ENCODE peak calls at places on chromosome 12, in six cellular contexts. One of them, this sample, is unnamed. For H3K4me1, the result is how much of the 10 kb centered on the place peaks cover.

GRCh38 chr12:97561321-97562230 is 99.0 kb downstream of the RMST start:
- DNase-seq in A549: no peak
- DNase-seq in astrocyte: no peak
- DNase-seq in body of pancreas: no peak
- DNase-seq in psoas muscle: no peak
- DNase-seq in upper lobe of right lung: no peak
- DNase-seq in this sample: no peak

GRCh38 chr12:107598906-107599305 is 86.7 kb upstream of the PWP1 start:
- DNase-seq in A549: no peak
- DNase-seq in astrocyte: no peak
- DNase-seq in body of pancreas: no peak
- DNase-seq in psoas muscle: no peak
- DNase-seq in upper lobe of right lung: no peak
- DNase-seq in this sample: no peak

GRCh38 chr12:7107181-7108041 is 1.6 kb downstream of the C1RL start:
- DNase-seq in A549: no peak
- DNase-seq in astrocyte: no peak
- DNase-seq in body of pancreas: no peak
- DNase-seq in psoas muscle: no peak
- DNase-seq in upper lobe of right lung: peak
- DNase-seq in this sample: peak

GRCh38 chr12:46027172-46027571 is 36.8 kb upstream of the SCAF11 start:
- DNase-seq in A549: no peak
- DNase-seq in astrocyte: no peak
- DNase-seq in body of pancreas: no peak
- DNase-seq in psoas muscle: no peak
- DNase-seq in upper lobe of right lung: no peak
- DNase-seq in this sample: no peak

GRCh38 chr12:94760786-94761185 is 110.4 kb upstream of the TMCC3 start:
- DNase-seq in A549: no peak
- DNase-seq in astrocyte: peak
- DNase-seq in body of pancreas: no peak
- DNase-seq in psoas muscle: no peak
- DNase-seq in upper lobe of right lung: no peak
- DNase-seq in this sample: no peak

GRCh38 chr12:132653567-132654290 is 33.4 kb downstream of the POLE start:
- DNase-seq in A549: no peak
- DNase-seq in astrocyte: peak
- DNase-seq in body of pancreas: no peak
- DNase-seq in psoas muscle: no peak
- DNase-seq in upper lobe of right lung: no peak
- DNase-seq in this sample: no peak

GRCh38 chr12:17344649-17345048 is 738.7 kb upstream of the LMO3 start:
- DNase-seq in A549: no peak
- DNase-seq in astrocyte: no peak
- DNase-seq in body of pancreas: no peak
- DNase-seq in psoas muscle: no peak
- DNase-seq in upper lobe of right lung: no peak
- DNase-seq in this sample: no peak

GRCh38 chr12:128820723-128821432 is 2.9 kb downstream of the SLC15A4 start:
- DNase-seq in A549: no peak
- DNase-seq in astrocyte: no peak
- DNase-seq in body of pancreas: peak
- DNase-seq in psoas muscle: peak
- DNase-seq in upper lobe of right lung: no peak
- DNase-seq in this sample: no peak

GRCh38 chr12:131357152-131357747 is 353.6 kb upstream of the SFSWAP start:
- DNase-seq in A549: no peak
- DNase-seq in astrocyte: no peak
- DNase-seq in body of pancreas: no peak
- DNase-seq in psoas muscle: no peak
- DNase-seq in upper lobe of right lung: no peak
- DNase-seq in this sample: no peak

GRCh38 chr12:55700255-55701018 is 7.3 kb downstream of the ITGA7 start:
- DNase-seq in A549: no peak
- DNase-seq in astrocyte: no peak
- DNase-seq in body of pancreas: no peak
- DNase-seq in psoas muscle: peak
- DNase-seq in upper lobe of right lung: peak
- DNase-seq in this sample: peak

GRCh38 chr12:28708918-28709371 is 440.1 kb upstream of the FAR2 start:
- DNase-seq in A549: no peak
- DNase-seq in astrocyte: peak
- DNase-seq in body of pancreas: no peak
- DNase-seq in psoas muscle: no peak
- DNase-seq in upper lobe of right lung: no peak
- DNase-seq in this sample: no peak

GRCh38 chr12:1660304-1661187 is 30.3 kb upstream of the ADIPOR2 start:
- DNase-seq in A549: no peak
- DNase-seq in astrocyte: no peak
- DNase-seq in body of pancreas: peak
- DNase-seq in psoas muscle: peak
- DNase-seq in upper lobe of right lung: peak
- DNase-seq in this sample: peak

DNA sequence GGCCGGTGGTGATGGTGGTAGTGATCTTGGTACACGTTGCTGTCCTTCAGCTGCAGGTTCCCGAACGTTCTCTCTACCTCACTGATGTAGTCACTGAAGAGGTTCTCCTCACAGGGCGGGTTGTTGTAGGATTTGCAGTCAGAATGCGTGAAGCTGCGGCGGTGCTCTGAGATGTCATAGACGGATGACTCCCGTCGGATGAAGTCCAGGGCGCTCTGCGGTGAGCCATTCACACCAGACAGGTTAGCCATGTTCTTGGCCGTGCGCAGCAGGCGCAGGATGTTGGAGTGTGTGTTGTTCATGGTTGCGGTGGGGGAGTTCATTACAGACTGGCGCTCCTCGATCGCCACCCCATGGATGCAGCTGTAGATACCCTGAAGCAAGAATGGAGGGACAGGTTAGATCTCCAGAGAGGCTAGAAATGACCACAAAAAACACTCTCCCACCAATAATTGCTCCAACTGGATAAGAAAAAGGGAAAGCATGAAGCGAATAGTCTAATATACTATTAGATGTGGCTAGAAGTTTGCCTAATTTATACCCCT is 367.8 kb downstream of the EMP1 start:
- DNase-seq in A549: no peak
- DNase-seq in astrocyte: no peak
- DNase-seq in body of pancreas: no peak
- DNase-seq in psoas muscle: no peak
- DNase-seq in upper lobe of right lung: no peak
- DNase-seq in this sample: no peak
- TF ChIP-seq CTCF in A549: no peak
- TF ChIP-seq CTCF in astrocyte: no peak
- TF ChIP-seq CTCF in body of pancreas: no peak
- TF ChIP-seq CTCF in psoas muscle: no peak
- TF ChIP-seq CTCF in upper lobe of right lung: no peak
- TF ChIP-seq CTCF in this sample: no peak

GRCh38 chr12:80058586-80058985 is 40.8 kb upstream of the OTOGL start:
- DNase-seq in A549: no peak
- DNase-seq in astrocyte: no peak
- DNase-seq in body of pancreas: no peak
- DNase-seq in psoas muscle: no peak
- DNase-seq in upper lobe of right lung: no peak
- DNase-seq in this sample: no peak
- H3K27ac ChIP-seq in A549: no peak
- H3K27ac ChIP-seq in astrocyte: no peak
- H3K27ac ChIP-seq in body of pancreas: no peak
- H3K27ac ChIP-seq in psoas muscle: no peak
- H3K27ac ChIP-seq in upper lobe of right lung: no peak
- H3K27ac ChIP-seq in this sample: no peak

GRCh38 chr12:76081909-76082308 is 2.6 kb downstream of the NAP1L1 start:
- DNase-seq in A549: no peak
- DNase-seq in astrocyte: no peak
- DNase-seq in body of pancreas: no peak
- DNase-seq in psoas muscle: no peak
- DNase-seq in upper lobe of right lung: no peak
- DNase-seq in this sample: no peak
- H3K4me1 ChIP-seq in A549: under half
- H3K4me1 ChIP-seq in astrocyte: under half
- H3K4me1 ChIP-seq in body of pancreas: under half
- H3K4me1 ChIP-seq in psoas muscle: under half
- H3K4me1 ChIP-seq in upper lobe of right lung: under half
- H3K4me1 ChIP-seq in this sample: under half

GRCh38 chr12:120767071-120768024 is 41.7 kb downstream of the ACADS start:
- DNase-seq in A549: no peak
- DNase-seq in astrocyte: no peak
- DNase-seq in body of pancreas: no peak
- DNase-seq in psoas muscle: no peak
- DNase-seq in upper lobe of right lung: no peak
- DNase-seq in this sample: no peak
- TF ChIP-seq CTCF in A549: no peak
- TF ChIP-seq CTCF in astrocyte: no peak
- TF ChIP-seq CTCF in body of pancreas: no peak
- TF ChIP-seq CTCF in psoas muscle: no peak
- TF ChIP-seq CTCF in upper lobe of right lung: no peak
- TF ChIP-seq CTCF in this sample: no peak

DNA sequence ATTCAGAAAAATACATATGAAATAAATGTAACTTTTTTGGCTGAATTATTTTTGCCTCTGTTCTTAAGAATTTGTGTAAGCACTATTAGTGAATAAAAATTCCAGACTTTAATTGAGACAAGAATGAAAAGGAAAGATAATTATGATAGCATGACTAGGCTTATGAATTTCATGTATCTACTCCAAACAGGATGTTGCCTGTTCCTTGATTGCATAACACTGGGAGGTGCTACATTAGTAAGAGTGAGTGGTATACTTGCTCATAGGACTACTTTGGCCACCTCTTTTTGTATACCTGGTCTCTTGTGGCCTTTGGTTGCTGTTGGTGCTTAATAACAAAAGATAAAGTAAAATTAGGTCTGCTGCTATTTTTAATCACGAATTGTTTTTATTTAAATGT is 112.8 kb downstream of the NAV3 start:
- DNase-seq in A549: peak
- DNase-seq in astrocyte: peak
- DNase-seq in body of pancreas: no peak
- DNase-seq in psoas muscle: no peak
- DNase-seq in upper lobe of right lung: no peak
- DNase-seq in this sample: peak
- H3K27ac ChIP-seq in A549: no peak
- H3K27ac ChIP-seq in astrocyte: no peak
- H3K27ac ChIP-seq in body of pancreas: no peak
- H3K27ac ChIP-seq in psoas muscle: no peak
- H3K27ac ChIP-seq in upper lobe of right lung: no peak
- H3K27ac ChIP-seq in this sample: peak

DNA sequence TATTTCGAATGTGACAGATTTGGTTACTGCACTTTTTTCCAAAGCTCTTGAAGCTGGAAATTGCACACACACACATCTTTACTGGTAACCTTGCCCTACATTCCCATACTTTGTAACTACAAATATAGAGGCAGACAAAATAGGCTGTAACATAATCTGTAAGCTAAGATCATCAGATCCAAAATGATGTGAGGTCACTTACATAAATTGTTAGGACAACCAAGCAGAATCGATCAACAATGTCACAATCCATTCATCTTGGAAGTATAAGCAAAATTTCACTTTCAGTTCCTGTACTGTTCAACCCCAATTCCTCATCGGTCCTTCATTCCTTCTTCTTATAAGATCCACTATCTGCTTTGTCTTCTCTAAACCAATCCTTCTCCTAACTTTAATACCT is 72.6 kb downstream of the EPS8 start:
- DNase-seq in A549: no peak
- DNase-seq in astrocyte: no peak
- DNase-seq in body of pancreas: no peak
- DNase-seq in psoas muscle: no peak
- DNase-seq in upper lobe of right lung: no peak
- DNase-seq in this sample: no peak
- H3K4me1 ChIP-seq in A549: half or more
- H3K4me1 ChIP-seq in astrocyte: under half
- H3K4me1 ChIP-seq in body of pancreas: under half
- H3K4me1 ChIP-seq in psoas muscle: under half
- H3K4me1 ChIP-seq in upper lobe of right lung: under half
- H3K4me1 ChIP-seq in this sample: under half

DNA sequence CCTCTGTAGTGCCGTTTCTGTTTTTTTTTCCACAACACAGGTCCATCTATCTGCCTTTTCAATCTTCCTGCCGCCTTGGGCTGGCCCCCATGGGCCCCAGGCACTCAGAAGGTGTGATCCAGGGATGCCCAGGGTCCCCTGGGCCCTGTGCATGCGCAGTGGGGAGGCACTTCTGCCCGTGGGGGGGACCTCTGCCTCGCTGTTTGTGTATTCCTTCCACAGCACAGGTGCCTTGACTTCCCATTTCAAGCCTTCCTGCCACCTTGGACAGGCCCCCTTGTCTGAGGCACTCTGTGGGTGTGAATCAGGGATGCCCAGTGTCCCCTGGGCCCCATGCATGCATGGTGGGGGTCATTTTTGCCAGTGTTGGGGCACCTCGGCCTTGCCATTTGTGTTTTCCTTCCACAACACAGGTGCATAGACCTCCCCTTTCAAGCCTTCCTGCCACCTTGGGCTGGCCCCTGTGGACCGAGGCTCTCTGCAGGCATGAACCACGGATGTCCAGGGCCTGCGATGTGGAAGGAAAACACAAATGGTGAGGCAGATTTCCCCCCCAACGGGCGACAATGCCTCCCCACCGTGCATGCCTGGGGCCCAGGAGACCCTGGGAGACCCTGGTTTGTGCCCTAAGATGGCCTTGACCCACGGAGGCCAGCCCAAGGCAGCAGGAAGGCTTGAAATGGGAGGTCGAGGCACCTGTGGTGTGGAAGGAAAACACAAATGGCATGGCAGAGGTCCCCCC is 366.5 kb downstream of the ALG10 start:
- DNase-seq in A549: no peak
- DNase-seq in astrocyte: no peak
- DNase-seq in body of pancreas: no peak
- DNase-seq in psoas muscle: peak
- DNase-seq in upper lobe of right lung: peak
- DNase-seq in this sample: no peak
- TF ChIP-seq CTCF in A549: no peak
- TF ChIP-seq CTCF in astrocyte: no peak
- TF ChIP-seq CTCF in body of pancreas: no peak
- TF ChIP-seq CTCF in psoas muscle: no peak
- TF ChIP-seq CTCF in upper lobe of right lung: no peak
- TF ChIP-seq CTCF in this sample: no peak

GRCh38 chr12:26226119-26226518 is 30.7 kb downstream of the SSPN start:
- DNase-seq in A549: no peak
- DNase-seq in astrocyte: no peak
- DNase-seq in body of pancreas: no peak
- DNase-seq in psoas muscle: no peak
- DNase-seq in upper lobe of right lung: no peak
- DNase-seq in this sample: no peak
- H3K27ac ChIP-seq in A549: no peak
- H3K27ac ChIP-seq in astrocyte: no peak
- H3K27ac ChIP-seq in body of pancreas: peak
- H3K27ac ChIP-seq in psoas muscle: no peak
- H3K27ac ChIP-seq in upper lobe of right lung: no peak
- H3K27ac ChIP-seq in this sample: no peak

This sample was measured in foreskin keratinocyte.